ENCODE peak calls at places on chromosome 19, in six cellular contexts. A is psoas muscle, K is PC-9, V is Panc1, F is ovary, S is sigmoid colon. C is an unnamed sample.
A peak's percentile ranks its signal among the peaks of the same experiment; 100 is the strongest.

GRCh38 chr19:8640402-8641004 is 10.1 kb downstream of the NFILZ start:
- DNase-seq in A (no peak), K (no peak), V (no peak), F (no peak), S (peak; percentile 80), C (no peak)

GRCh38 chr19:30664358-30665058 is 292.3 kb downstream of the ZNF536 start:
- DNase-seq in A (peak; percentile 31), K (no peak), V (no peak), F (no peak), S (no peak), C (no peak)

GRCh38 chr19:40089462-40089861 is 1.3 kb downstream of the ZNF780A start:
- DNase-seq in A (no peak), K (no peak), V (no peak), F (no peak), S (no peak), C (no peak)

GRCh38 chr19:41801031-41801430 is 4.6 kb downstream of the CEACAM3 start:
- DNase-seq in A (no peak), K (no peak), V (no peak), F (no peak), S (no peak), C (no peak)

GRCh38 chr19:44847144-44848035 is 1.3 kb downstream of the NECTIN2 start:
- DNase-seq in A (peak; percentile 69), K (peak; percentile 71), V (no peak), F (peak; percentile 81), S (peak; percentile 88), C (no peak)

GRCh38 chr19:48169585-48169973 is 565 bp downstream of the LIG1 start:
- DNase-seq in A (peak; percentile 68), K (peak; percentile 72), V (no peak), F (peak; percentile 69), S (peak; percentile 81), C (no peak)

GRCh38 chr19:2952953-2953481 is 8.2 kb upstream of the ZNF77 start:
- DNase-seq in A (no peak), K (peak; percentile 97), V (no peak), F (no peak), S (no peak), C (peak; percentile 31)

GRCh38 chr19:51331193-51331592 is 10.7 kb downstream of the VSIG10L start:
- DNase-seq in A (no peak), K (no peak), V (no peak), F (no peak), S (no peak), C (no peak)

GRCh38 chr19:461664-462551 is 1.1 kb upstream of the SHC2 start:
- DNase-seq in A (no peak), K (no peak), V (no peak), F (no peak), S (peak; percentile 80), C (no peak)

GRCh38 chr19:56142897-56143434 is 1.9 kb downstream of the ZNF444 start:
- DNase-seq in A (no peak), K (no peak), V (no peak), F (no peak), S (no peak), C (no peak)

GRCh38 chr19:46970815-46971214 is 48.8 kb upstream of the NPAS1 start:
- DNase-seq in A (no peak), K (peak; percentile 26), V (peak; percentile 50), F (no peak), S (no peak), C (no peak)

GRCh38 chr19:13883665-13884064 is 6.7 kb downstream of the NANOS3 start:
- DNase-seq in A (no peak), K (no peak), V (no peak), F (no peak), S (no peak), C (no peak)
- TF ChIP-seq CTCF in A (no peak), K (peak; percentile 35), V (no peak), F (no peak), S (no peak), C (peak; percentile 25)

DNA sequence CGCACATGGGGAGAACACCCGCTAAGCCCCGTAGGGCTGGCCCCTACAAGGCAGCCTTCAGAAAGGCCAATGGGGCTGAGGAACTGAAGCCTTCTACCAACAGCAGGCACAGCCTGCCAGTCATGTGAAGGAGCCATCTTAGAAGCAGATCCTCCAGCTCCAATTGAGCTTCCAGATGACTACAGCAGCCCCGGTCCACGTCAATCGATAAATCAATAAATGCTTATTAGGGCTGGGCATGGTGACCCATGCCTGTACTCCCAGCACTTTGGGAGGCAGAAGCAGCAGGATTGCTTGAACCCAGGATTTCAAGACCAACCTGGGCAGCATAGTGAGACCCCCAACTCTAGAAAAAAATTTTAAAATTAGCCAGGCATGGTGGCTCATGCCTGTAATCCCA is 23.0 kb downstream of the TEX101 start:
- DNase-seq in A (no peak), K (no peak), V (no peak), F (no peak), S (no peak), C (no peak)
- H3K4me3 ChIP-seq in A (no peak overlapping the region), K (no peak overlapping the region), V (no peak overlapping the region), F (no peak overlapping the region), S (no peak overlapping the region), C (no peak overlapping the region)

DNA sequence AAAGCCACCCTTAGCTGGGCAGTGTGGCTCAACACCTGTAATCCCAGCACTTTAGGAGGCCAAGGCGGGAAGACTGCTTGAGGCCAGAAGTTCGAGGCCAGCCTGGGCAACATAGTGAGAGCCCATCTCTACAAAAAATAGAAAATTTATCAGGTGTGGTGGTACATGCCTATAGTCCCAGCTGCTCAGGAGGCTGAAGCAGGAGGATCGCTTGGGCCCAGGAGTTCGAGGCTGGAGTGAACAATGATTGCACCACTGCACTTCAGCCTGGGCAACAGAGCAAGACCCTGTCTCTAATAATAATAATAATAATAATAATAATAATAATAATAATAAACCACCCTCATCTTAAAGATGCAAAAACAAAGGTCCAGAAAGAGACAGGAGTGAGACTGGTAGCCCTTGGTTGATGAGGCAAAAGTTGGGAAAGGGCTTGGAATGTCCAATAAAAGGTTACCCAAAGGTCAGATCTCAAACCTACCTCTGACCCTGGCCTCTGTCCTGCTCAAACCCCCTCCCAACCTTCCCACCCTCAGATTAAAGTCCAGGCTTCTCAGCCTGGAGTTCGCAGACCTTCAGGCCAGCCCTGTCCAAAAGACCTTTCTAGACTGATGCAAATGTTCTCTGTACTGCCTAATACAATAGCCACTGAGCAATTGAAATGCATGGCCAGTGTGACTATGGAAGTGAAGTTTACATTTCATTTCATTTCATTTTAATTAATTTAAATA is 9.1 kb downstream of the ZNF575 start:
- DNase-seq in A (no peak), K (no peak), V (no peak), F (no peak), S (no peak), C (no peak)
- H3K36me3 ChIP-seq in A (peaks cover 82% of the 10 kb centered on the region), K (no peaks in the 10 kb centered on the region), V (no peaks in the 10 kb centered on the region), F (no peaks in the 10 kb centered on the region), S (peaks cover 28% of the 10 kb centered on the region), C (peaks cover 3% of the 10 kb centered on the region)

DNA sequence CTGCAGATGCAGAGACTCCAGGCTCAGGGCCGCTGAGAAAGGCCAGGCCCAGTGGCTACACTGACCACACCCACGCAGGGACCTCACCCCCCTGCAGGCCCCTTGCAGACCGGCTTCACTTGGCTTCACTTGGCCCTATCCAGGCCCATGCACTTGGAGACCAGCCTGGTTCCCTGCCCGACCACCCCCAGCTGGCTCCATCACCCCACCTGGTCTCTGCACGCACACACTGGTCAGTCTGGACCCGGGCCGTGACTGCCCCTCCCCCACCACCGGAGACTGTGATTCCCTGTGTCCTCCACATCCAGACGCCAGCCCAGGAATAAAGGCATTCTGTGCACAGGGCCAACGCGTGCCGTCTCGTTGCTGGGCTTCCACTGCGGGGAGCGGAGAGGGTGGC is 4.9 kb upstream of the EBI3 start:
- DNase-seq in A (no peak), K (no peak), V (no peak), F (no peak), S (no peak), C (no peak)
- TF ChIP-seq CTCF in A (no peak), K (no peak), V (no peak), F (no peak), S (no peak), C (no peak)

DNA sequence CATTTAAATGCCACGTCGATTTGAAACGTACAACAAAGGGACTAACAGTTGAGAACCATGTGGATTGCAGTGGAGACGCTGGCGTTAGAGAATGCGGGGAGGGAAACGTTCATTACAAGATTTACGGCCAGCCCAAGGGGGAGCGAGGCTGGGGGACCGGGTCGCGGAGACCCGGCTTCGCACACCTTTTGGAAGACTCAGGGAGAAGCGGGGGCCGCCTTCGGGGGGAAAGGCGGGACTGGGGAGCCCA is 20.8 kb upstream of the OR10H1 start:
- DNase-seq in A (no peak), K (no peak), V (no peak), F (no peak), S (no peak), C (no peak)
- H3K4me3 ChIP-seq in A (peak overlapping the region; percentile 76), K (peak overlapping the region; percentile 64), V (peak overlapping the region; percentile 67), F (peak overlapping the region; percentile 76), S (peak overlapping the region; percentile 58), C (peak overlapping the region; percentile 81)

GRCh38 chr19:17156947-17157302 is 58.2 kb upstream of the USE1 start:
- DNase-seq in A (no peak), K (no peak), V (no peak), F (no peak), S (no peak), C (no peak)
- H3K36me3 ChIP-seq in A (peaks cover 59% of the 10 kb centered on the region), K (peaks cover 15% of the 10 kb centered on the region), V (peaks cover 4% of the 10 kb centered on the region), F (no peaks in the 10 kb centered on the region), S (peaks cover 62% of the 10 kb centered on the region), C (peaks cover 3% of the 10 kb centered on the region)

GRCh38 chr19:18065173-18065495 is 21.6 kb downstream of the IL12RB1 start:
- DNase-seq in A (no peak), K (no peak), V (no peak), F (no peak), S (no peak), C (no peak)

GRCh38 chr19:18060472-18060871 is 26.3 kb downstream of the IL12RB1 start:
- DNase-seq in A (no peak), K (no peak), V (no peak), F (no peak), S (no peak), C (no peak)

GRCh38 chr19:18062043-18062442 is 24.7 kb downstream of the IL12RB1 start:
- DNase-seq in A (no peak), K (no peak), V (no peak), F (no peak), S (no peak), C (no peak)

GRCh38 chr19:18059902-18060301 is 26.8 kb downstream of the IL12RB1 start:
- DNase-seq in A (no peak), K (no peak), V (no peak), F (no peak), S (no peak), C (no peak)

DNA sequence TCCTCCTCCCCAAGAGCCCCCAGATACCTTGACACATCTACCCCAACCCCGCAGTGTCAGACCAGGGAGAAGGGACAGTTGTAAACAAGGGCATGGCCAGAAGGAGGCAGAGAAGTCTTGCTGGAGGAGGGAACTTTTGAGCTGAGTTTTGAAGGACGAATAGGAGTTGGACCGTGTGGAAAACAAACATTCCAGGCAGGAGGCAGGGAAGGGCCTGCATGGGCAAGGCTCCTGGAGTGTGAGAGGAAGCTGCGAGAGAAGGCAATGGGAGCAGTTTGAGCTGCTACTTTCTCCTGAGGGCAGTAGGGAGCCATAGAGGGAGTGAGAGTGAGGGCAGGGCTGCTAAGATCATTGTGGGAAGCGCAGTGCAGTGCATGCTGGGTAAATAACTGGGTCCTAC is 23.3 kb downstream of the IL12RB1 start:
- DNase-seq in A (no peak), K (no peak), V (no peak), F (no peak), S (no peak), C (no peak)
- TF ChIP-seq CTCF in A (no peak), K (no peak), V (no peak), F (no peak), S (no peak), C (no peak)